ENCODE peak calls at places on chromosomes 7 and 10, in seven cellular contexts. P is adrenal gland, D is suprapubic skin, F is IMR-90, L is body of pancreas, O is AG04450, G is H1. H is an unnamed sample.

GRCh38 chr10:62182171-62182570 is 86.5 kb downstream of the RTKN2 start:
- DNase-seq in P (no peak), D (no peak), F (no peak), L (no peak), O (no peak), G (no peak), H (no peak)

GRCh38 chr10:96834121-96834520 is 2.0 kb downstream of the LCOR start:
- DNase-seq in P (no peak), D (no peak), F (peak), L (no peak), O (no peak), G (no peak), H (no peak)

GRCh38 chr10:18179901-18180300 is 39.7 kb downstream of the CACNB2 start:
- DNase-seq in P (peak), D (no peak), F (peak), L (peak), O (no peak), G (no peak), H (no peak)

GRCh38 chr10:43962346-43963191 is 313.9 kb upstream of the ZNF32 start:
- DNase-seq in P (peak), D (no peak), F (peak), L (no peak), O (peak), G (no peak), H (peak)

GRCh38 chr7:140478361-140479061 is 794 bp downstream of the MKRN1 start:
- DNase-seq in P (peak), D (peak), F (peak), L (peak), O (no peak), G (no peak), H (no peak)

GRCh38 chr10:33557313-33557712 is 222.8 kb upstream of the NRP1 start:
- DNase-seq in P (no peak), D (no peak), F (no peak), L (no peak), O (no peak), G (no peak), H (no peak)

GRCh38 chr10:33461295-33461640 is 126.8 kb upstream of the NRP1 start:
- DNase-seq in P (no peak), D (no peak), F (no peak), L (no peak), O (no peak), G (no peak), H (no peak)

GRCh38 chr7:141702047-141702567 is at the start of gene DENND11:
- DNase-seq in P (peak), D (no peak), F (peak), L (peak), O (no peak), G (no peak), H (no peak)

GRCh38 chr7:76133839-76134238 is 67.9 kb upstream of the SRRM3 start:
- DNase-seq in P (no peak), D (no peak), F (no peak), L (no peak), O (no peak), G (no peak), H (no peak)

GRCh38 chr7:37510043-37510634 is 61.5 kb upstream of the ELMO1 start:
- DNase-seq in P (no peak), D (no peak), F (no peak), L (no peak), O (no peak), G (no peak), H (no peak)

GRCh38 chr10:110006358-110007170 is 1.2 kb upstream of the ADD3 start:
- DNase-seq in P (peak), D (peak), F (peak), L (peak), O (no peak), G (no peak), H (peak)

GRCh38 chr7:82697897-82698296 is 254.3 kb upstream of the CACNA2D1 start:
- DNase-seq in P (no peak), D (no peak), F (peak), L (no peak), O (no peak), G (no peak), H (no peak)

GRCh38 chr7:80724249-80724871 is 85.9 kb downstream of the CD36 start:
- DNase-seq in P (no peak), D (no peak), F (peak), L (no peak), O (peak), G (no peak), H (no peak)

GRCh38 chr10:113415246-113415645 is 137.6 kb upstream of the HABP2 start:
- DNase-seq in P (no peak), D (no peak), F (no peak), L (peak), O (no peak), G (no peak), H (no peak)

GRCh38 chr10:73916761-73917470 is 6.0 kb downstream of the PLAU start:
- DNase-seq in P (no peak), D (no peak), F (peak), L (no peak), O (no peak), G (no peak), H (no peak)

GRCh38 chr10:73922864-73923133 is 11.9 kb downstream of the PLAU start:
- DNase-seq in P (no peak), D (no peak), F (no peak), L (no peak), O (no peak), G (no peak), H (no peak)

GRCh38 chr10:73917566-73918305 is 6.8 kb downstream of the PLAU start:
- DNase-seq in P (no peak), D (no peak), F (peak), L (no peak), O (no peak), G (no peak), H (no peak)

GRCh38 chr10:73922007-73922863 is 11.3 kb downstream of the PLAU start:
- DNase-seq in P (no peak), D (no peak), F (no peak), L (no peak), O (no peak), G (no peak), H (no peak)

GRCh38 chr10:73920084-73920483 is 9.2 kb downstream of the PLAU start:
- DNase-seq in P (peak), D (peak), F (no peak), L (peak), O (no peak), G (no peak), H (no peak)
- TF ChIP-seq CTCF in P (no peak), D (no peak), F (no peak), L (no peak), O (no peak), G (no peak), H (no peak)

GRCh38 chr10:75208177-75208576 is 2.4 kb upstream of the VDAC2 start:
- DNase-seq in P (no peak), D (peak), F (peak), L (no peak), O (no peak), G (no peak), H (no peak)
- H3K4me3 ChIP-seq in P (no peak), D (no peak), F (no peak), L (no peak), O (no peak), G (no peak), H (no peak)

DNA sequence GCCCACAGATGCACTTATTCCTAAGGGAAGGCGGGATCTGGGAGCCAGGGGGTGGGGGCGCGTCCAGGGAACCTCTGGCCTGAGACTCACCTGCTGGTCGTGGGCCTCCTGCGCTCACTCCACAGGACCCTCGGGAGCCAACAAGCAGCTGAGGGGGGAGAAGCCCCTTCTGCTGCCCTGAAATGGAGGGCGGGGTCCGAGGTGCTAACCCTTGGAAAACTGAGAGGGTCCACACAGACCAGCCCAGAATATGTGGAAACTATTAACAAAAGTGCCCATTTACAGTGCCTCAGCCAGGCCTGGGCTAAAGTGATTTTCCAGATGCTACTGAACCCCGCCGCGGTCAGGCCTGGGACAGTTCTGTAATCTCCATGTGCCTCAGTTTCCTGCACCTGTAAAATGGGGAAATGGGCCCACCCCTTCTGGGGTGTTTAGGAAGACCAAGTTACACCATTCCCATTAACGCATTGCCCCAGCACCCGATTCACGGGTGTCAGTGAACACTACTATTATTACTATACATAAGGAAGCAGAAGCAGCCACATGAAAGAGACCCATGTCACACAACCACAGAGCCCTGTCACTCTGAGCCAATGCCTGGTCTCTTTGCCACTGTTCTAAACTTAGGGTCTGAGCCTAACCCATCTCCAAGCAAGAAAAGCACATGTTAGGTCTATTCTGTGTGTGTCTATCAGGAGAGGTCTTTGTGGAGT is 630 bp upstream of the VSTM4 start:
- DNase-seq in P (no peak), D (no peak), F (no peak), L (no peak), O (no peak), G (no peak), H (peak)
- TF ChIP-seq CTCF in P (no peak), D (no peak), F (no peak), L (no peak), O (no peak), G (no peak), H (no peak)

GRCh38 chr10:21525367-21526183 is at the start of gene SKIDA1:
- DNase-seq in P (peak), D (peak), F (peak), L (peak), O (no peak), G (no peak), H (peak)

GRCh38 chr10:21523557-21524008 is 1.9 kb downstream of the SKIDA1 start:
- DNase-seq in P (no peak), D (no peak), F (peak), L (no peak), O (no peak), G (no peak), H (no peak)

GRCh38 chr10:21523007-21523406 is 2.5 kb downstream of the SKIDA1 start:
- DNase-seq in P (no peak), D (no peak), F (no peak), L (no peak), O (no peak), G (no peak), H (no peak)

GRCh38 chr10:21524526-21525366 is 736 bp downstream of the SKIDA1 start:
- DNase-seq in P (no peak), D (no peak), F (peak), L (no peak), O (no peak), G (no peak), H (no peak)

GRCh38 chr10:21524131-21524525 is 1.4 kb downstream of the SKIDA1 start:
- DNase-seq in P (no peak), D (no peak), F (no peak), L (no peak), O (no peak), G (no peak), H (no peak)
- H3K4me3 ChIP-seq in P (peak), D (peak), F (peak), L (no peak), O (peak), G (peak), H (peak)

GRCh38 chr10:51079331-51079730 is 5.0 kb downstream of the PRKG1 start:
- DNase-seq in P (no peak), D (no peak), F (no peak), L (no peak), O (no peak), G (no peak), H (no peak)
- TF ChIP-seq CTCF in P (no peak), D (no peak), F (no peak), L (no peak), O (no peak), G (no peak), H (no peak)

GRCh38 chr7:13988765-13989137 is 715 bp downstream of the ETV1 start:
- DNase-seq in P (peak), D (peak), F (peak), L (no peak), O (no peak), G (no peak), H (no peak)

GRCh38 chr7:13986208-13986607 is 3.3 kb downstream of the ETV1 start:
- DNase-seq in P (no peak), D (no peak), F (no peak), L (no peak), O (no peak), G (no peak), H (no peak)

GRCh38 chr7:13987395-13987794 is 2.1 kb downstream of the ETV1 start:
- DNase-seq in P (no peak), D (no peak), F (peak), L (no peak), O (no peak), G (no peak), H (no peak)

GRCh38 chr7:13989138-13989943 is at the start of gene ETV1:
- DNase-seq in P (peak), D (peak), F (peak), L (peak), O (no peak), G (peak), H (peak)

GRCh38 chr7:13988011-13988410 is 1.5 kb downstream of the ETV1 start:
- DNase-seq in P (no peak), D (no peak), F (peak), L (no peak), O (no peak), G (no peak), H (no peak)
- H3K4me3 ChIP-seq in P (peak), D (peak), F (peak), L (no peak), O (peak), G (peak), H (peak)

H was measured in coronary artery.